ENCODE peak calls at places on chromosomes 1 and 21, in five cellular contexts. X is psoas muscle, R is transverse colon, T is brain microvascular endothelial cell, B is upper lobe of right lung. D is an unnamed sample.

GRCh38 chr1:151198254-151199127 is at the start of gene PIP5K1A:
- DNase-seq in X (peak), T (peak), R (peak), B (peak), D (peak)

GRCh38 chr1:150065184-150065871 is 2.2 kb upstream of the VPS45 start:
- DNase-seq in B (no peak), T (no peak), R (no peak), X (no peak), D (no peak)

GRCh38 chr1:153919879-153920852 is 2.6 kb downstream of the GATAD2B start:
- DNase-seq in X (no peak), T (no peak), R (no peak), B (peak), D (no peak)

GRCh38 chr1:231929311-231929710 is 302.7 kb downstream of the DISC1 start:
- DNase-seq in B (no peak), X (no peak), T (peak), R (no peak), D (no peak)

GRCh38 chr1:29453502-29454240 is 217.3 kb downstream of the PTPRU start:
- DNase-seq in T (peak), X (no peak), R (no peak), B (no peak), D (no peak)

GRCh38 chr1:209095627-209096595 is 487.6 kb upstream of the CAMK1G start:
- DNase-seq in X (no peak), T (peak), R (no peak), B (no peak), D (no peak)

GRCh38 chr1:230368363-230368762 is 57.8 kb downstream of the PGBD5 start:
- DNase-seq in T (no peak), B (no peak), R (no peak), X (no peak), D (no peak)

GRCh38 chr1:218382261-218382660 is 37.1 kb downstream of the TGFB2 start:
- DNase-seq in T (no peak), R (no peak), B (no peak), X (no peak), D (no peak)

GRCh38 chr1:183901748-183902341 is 96.9 kb downstream of the RGL1 start:
- DNase-seq in T (no peak), R (no peak), X (no peak), B (no peak), D (no peak)

GRCh38 chr1:1310476-1311053 is 2.2 kb downstream of the PUSL1 start:
- DNase-seq in X (no peak), T (no peak), B (no peak), R (no peak), D (no peak)

GRCh38 chr1:60367522-60367921 is 294.0 kb upstream of the C1orf87 start:
- DNase-seq in T (no peak), X (no peak), R (no peak), B (no peak), D (no peak)

GRCh38 chr1:9182784-9183257 is 51.8 kb upstream of the H6PD start:
- DNase-seq in T (no peak), B (no peak), R (no peak), X (peak), D (no peak)

GRCh38 chr21:46618738-46619369 is 14.0 kb upstream of the S100B start:
- DNase-seq in B (no peak), R (no peak), T (no peak), X (no peak), D (no peak)

GRCh38 chr1:149936992-149937705 is 470 bp upstream of the MTMR11 start:
- DNase-seq in X (no peak), B (no peak), T (no peak), R (peak), D (no peak)

GRCh38 chr1:55428944-55429931 is 214.1 kb upstream of the USP24 start:
- DNase-seq in B (peak), X (peak), T (peak), R (peak), D (no peak)

GRCh38 chr1:56355918-56356317 is 223.4 kb downstream of the PLPP3 start:
- DNase-seq in B (no peak), T (no peak), R (no peak), X (no peak), D (no peak)

GRCh38 chr21:34073032-34073748 is at the start of the genes MRPS6 and SLC5A3:
- DNase-seq in R (peak), T (peak), B (peak), X (peak), D (peak)

GRCh38 chr1:113027449-113027848 is 45.5 kb upstream of the LRIG2 start:
- DNase-seq in B (no peak), X (no peak), R (no peak), T (no peak), D (no peak)
- H3K27ac ChIP-seq in B (no peak), X (no peak), R (no peak), T (no peak), D (no peak)

DNA sequence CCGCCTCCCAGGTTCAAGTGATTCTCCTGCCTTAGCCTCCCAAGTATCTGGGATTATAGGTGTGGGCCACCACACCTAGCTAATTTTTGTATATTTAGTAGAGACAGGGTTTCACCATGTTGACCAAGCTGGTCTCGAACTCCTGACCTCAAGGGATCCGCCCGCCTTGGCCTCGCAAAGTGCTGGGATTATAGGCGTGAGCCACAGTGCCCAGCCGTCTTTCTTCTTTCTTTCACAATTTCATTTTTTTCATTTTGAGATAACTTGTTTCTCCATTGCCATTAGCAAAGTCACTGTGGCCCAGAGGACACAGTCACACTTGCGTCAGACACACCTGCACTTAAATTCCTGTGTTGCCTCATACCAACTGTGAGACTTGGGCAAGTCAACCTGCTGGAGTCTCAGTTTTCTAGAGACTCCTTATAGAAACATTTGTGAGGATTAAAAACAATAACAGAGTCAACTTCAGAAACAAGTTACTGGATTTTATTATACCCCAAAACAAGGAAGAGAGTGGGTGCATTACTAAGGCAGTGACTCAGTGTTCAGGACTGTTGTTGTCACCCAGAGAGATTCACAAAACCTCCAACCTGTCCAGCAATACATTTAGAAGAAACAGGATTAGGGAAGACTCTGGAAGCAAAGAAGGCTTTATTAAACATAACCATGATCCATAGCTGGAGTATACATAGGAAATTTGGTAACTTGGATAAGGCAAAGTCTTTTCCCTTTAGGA is 2.6 kb downstream of the TEDDM1 start:
- DNase-seq in X (no peak), B (peak), R (no peak), T (no peak), D (no peak)
- H3K27ac ChIP-seq in X (peak), B (peak), R (no peak), T (no peak), D (no peak)

GRCh38 chr1:40351124-40351523 is 22.4 kb upstream of the SMAP2 start:
- DNase-seq in B (no peak), X (no peak), T (no peak), R (no peak), D (no peak)
- H3K27ac ChIP-seq in B (no peak), X (no peak), T (no peak), R (no peak), D (no peak)

GRCh38 chr1:15283500-15283899 is 36.5 kb downstream of the FHAD1 start:
- DNase-seq in T (no peak), B (no peak), X (no peak), R (no peak), D (no peak)
- H3K27ac ChIP-seq in T (no peak), B (no peak), X (no peak), R (peak), D (peak)

GRCh38 chr1:24572301-24572700 is 16.4 kb downstream of the NCMAP start:
- DNase-seq in T (no peak), X (no peak), B (no peak), R (peak), D (no peak)

GRCh38 chr1:24578846-24579245 is 23.0 kb downstream of the NCMAP start:
- DNase-seq in B (no peak), R (no peak), T (no peak), X (no peak), D (no peak)

GRCh38 chr1:24570265-24571125 is 14.6 kb downstream of the NCMAP start:
- DNase-seq in T (no peak), X (no peak), R (no peak), B (no peak), D (no peak)

GRCh38 chr1:24580756-24581155 is 24.9 kb downstream of the NCMAP start:
- DNase-seq in R (no peak), B (no peak), X (no peak), T (no peak), D (no peak)

GRCh38 chr1:24575905-24576587 is 20.2 kb downstream of the NCMAP start:
- DNase-seq in X (no peak), T (no peak), R (no peak), B (peak), D (no peak)
- H3K27ac ChIP-seq in X (no peak), T (no peak), R (no peak), B (no peak), D (no peak)

DNA sequence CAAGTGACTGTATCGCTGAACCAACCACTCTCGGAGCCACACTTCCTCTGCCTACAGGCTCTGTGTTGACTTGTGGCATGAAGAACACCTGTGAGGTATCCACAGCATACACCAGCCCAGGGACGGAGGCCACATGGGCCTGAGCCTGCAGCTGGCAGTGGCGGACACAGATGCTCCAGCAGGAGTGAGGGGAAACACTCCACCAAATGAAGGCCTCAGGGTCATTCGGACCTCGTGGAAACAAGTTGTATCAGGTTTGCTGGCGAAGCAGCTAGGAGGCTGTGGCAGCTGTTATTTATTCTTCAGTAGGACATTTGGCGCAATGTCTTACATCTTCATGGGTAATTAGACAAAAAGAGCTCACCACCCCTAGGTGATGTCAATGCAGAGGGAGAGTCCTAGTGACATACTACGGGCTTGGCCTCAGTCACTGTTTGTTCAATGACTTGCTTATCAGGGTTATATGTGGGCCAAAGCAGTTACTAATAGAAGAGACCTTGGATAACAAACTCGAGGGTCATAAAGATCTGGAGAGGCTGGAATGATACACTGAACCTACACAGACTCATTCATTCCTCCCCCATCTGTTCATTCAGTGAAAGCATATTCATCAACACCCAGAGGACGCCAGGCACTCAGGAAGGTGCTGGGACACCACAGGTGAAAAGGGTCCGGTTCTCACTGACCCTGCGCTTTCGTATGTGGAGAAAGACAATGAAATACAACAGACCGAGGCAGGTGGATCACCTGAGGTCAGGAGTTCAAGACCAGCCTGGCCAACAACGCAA is 11.6 kb upstream of the ETS2 start:
- DNase-seq in B (no peak), R (no peak), T (no peak), X (no peak), D (peak)
- H3K27ac ChIP-seq in B (no peak), R (no peak), T (no peak), X (no peak), D (no peak)

GRCh38 chr1:100622037-100622436 is 84.1 kb downstream of the GPR88 start:
- DNase-seq in X (no peak), R (no peak), T (peak), B (no peak), D (no peak)
- H3K27ac ChIP-seq in X (no peak), R (no peak), T (peak), B (no peak), D (no peak)

GRCh38 chr1:116546354-116546977 is 24.4 kb downstream of the CD58 start:
- DNase-seq in T (no peak), X (no peak), B (no peak), R (no peak), D (no peak)
- H3K27ac ChIP-seq in T (no peak), X (no peak), B (no peak), R (no peak), D (no peak)

DNA sequence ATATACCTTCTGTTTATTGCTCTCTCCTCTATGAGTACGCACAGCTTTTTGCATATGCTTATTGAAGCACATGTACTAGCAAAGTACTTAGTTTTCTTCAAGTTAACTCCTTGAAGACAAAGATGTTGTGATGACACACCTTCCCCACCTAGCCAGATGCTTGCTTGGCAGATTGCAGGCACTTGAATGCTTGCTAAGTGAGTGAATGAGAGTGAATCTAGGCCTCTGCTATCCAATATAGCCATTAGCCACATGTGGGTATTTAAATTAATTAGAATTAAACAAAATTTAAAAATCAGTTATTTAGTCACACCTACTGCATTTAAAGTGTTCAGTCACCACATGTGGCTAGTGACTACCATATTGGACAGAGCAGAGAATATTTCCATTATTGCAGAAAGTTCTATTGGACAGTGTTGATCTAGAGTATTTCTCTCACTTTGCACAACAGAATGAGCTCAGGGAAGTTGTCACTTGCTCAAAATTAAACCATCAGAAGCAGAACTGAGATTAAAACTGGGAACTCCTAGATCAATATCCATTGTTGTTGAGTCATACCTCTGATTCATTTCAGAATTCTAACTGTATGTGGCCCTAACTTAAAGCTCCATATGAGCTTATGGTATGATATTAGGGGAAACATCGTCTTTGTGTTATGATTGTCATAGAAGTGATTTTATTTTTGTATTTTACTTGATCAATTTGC is 8.6 kb upstream of the EEIG2 start:
- DNase-seq in T (no peak), X (no peak), B (no peak), R (no peak), D (no peak)
- H3K27ac ChIP-seq in T (no peak), X (no peak), B (no peak), R (no peak), D (peak)

D was measured in pancreas.